ENCODE peak calls at places on chromosomes 2 and 18, in eight cellular contexts. U, W, Y, L, X, R, J and C are unnamed samples.
A peak's percentile ranks its signal among the peaks of the same experiment; 100 is the strongest.

GRCh38 chr2:172248381-172249173 is 145.9 kb upstream of the DLX2 start:
- DNase-seq in U (peak; percentile 96), W (peak; percentile 63), Y (no peak), L (peak; percentile 38), X (no peak), R (no peak), J (no peak), C (no peak)

GRCh38 chr2:23545811-23546210 is 160.8 kb downstream of the KLHL29 start:
- DNase-seq in U (no peak), W (no peak), Y (peak; percentile 88), L (no peak), X (no peak), R (no peak), J (no peak), C (no peak)

GRCh38 chr18:8106603-8107002 is 502.6 kb upstream of the RAB12 start:
- DNase-seq in U (no peak), W (no peak), Y (no peak), L (no peak), X (no peak), R (no peak), J (no peak), C (no peak)

GRCh38 chr18:10271481-10271880 is 183.0 kb upstream of the APCDD1 start:
- DNase-seq in U (no peak), W (peak; percentile 25), Y (no peak), L (no peak), X (no peak), R (no peak), J (no peak), C (no peak)

GRCh38 chr2:102839668-102840388 is 78.0 kb downstream of the TMEM182 start:
- DNase-seq in U (peak; percentile 78), W (peak; percentile 17), Y (peak; percentile 40), L (peak; percentile 89), X (peak; percentile 35), R (no peak), J (no peak), C (peak; percentile 57)

GRCh38 chr2:144703852-144704324 is 184.0 kb upstream of the ZEB2 start:
- DNase-seq in U (peak; percentile 78), W (peak; percentile 61), Y (no peak), L (no peak), X (no peak), R (no peak), J (peak; percentile 35), C (no peak)

GRCh38 chr2:24740142-24740541 is 53.0 kb downstream of the PTRHD1 start:
- DNase-seq in U (no peak), W (no peak), Y (no peak), L (no peak), X (no peak), R (no peak), J (no peak), C (no peak)

GRCh38 chr2:126761981-126762878 is 106.3 kb downstream of the GYPC start:
- DNase-seq in U (no peak), W (no peak), Y (no peak), L (no peak), X (no peak), R (no peak), J (no peak), C (no peak)

GRCh38 chr2:15546297-15547098 is 14.6 kb downstream of the NBAS start:
- DNase-seq in U (no peak), W (no peak), Y (no peak), L (no peak), X (no peak), R (no peak), J (no peak), C (no peak)

GRCh38 chr2:66897181-66897580 is 462.3 kb downstream of the MEIS1 start:
- DNase-seq in U (peak; percentile 9), W (peak; percentile 65), Y (no peak), L (no peak), X (no peak), R (no peak), J (no peak), C (no peak)

GRCh38 chr2:151315381-151315903 is 26.0 kb upstream of the NMI start:
- DNase-seq in U (no peak), W (peak; percentile 22), Y (no peak), L (no peak), X (peak; percentile 31), R (peak; percentile 31), J (no peak), C (no peak)

GRCh38 chr2:25698752-25699151 is 25.4 kb upstream of the DTNB start:
- DNase-seq in U (peak; percentile 81), W (peak; percentile 36), Y (no peak), L (no peak), X (no peak), R (no peak), J (no peak), C (no peak)

GRCh38 chr2:196801986-196802385 is 2.5 kb upstream of the GTF3C3 start:
- DNase-seq in U (peak; percentile 28), W (no peak), Y (no peak), L (no peak), X (no peak), R (no peak), J (no peak), C (no peak)

GRCh38 chr2:237873382-237873781 is 14.0 kb downstream of the RAMP1 start:
- DNase-seq in U (no peak), W (no peak), Y (no peak), L (no peak), X (no peak), R (no peak), J (no peak), C (no peak)

GRCh38 chr2:567865-568638 is 109.2 kb downstream of the TMEM18 start:
- DNase-seq in U (peak; percentile 79), W (no peak), Y (no peak), L (no peak), X (no peak), R (no peak), J (peak; percentile 74), C (no peak)

GRCh38 chr2:99238599-99238998 is 16.9 kb downstream of the LYG2 start:
- DNase-seq in U (no peak), W (no peak), Y (no peak), L (no peak), X (no peak), R (no peak), J (no peak), C (no peak)

GRCh38 chr2:47034973-47035609 is 119.5 kb upstream of the MCFD2 start:
- DNase-seq in U (no peak), W (no peak), Y (no peak), L (peak; percentile 57), X (no peak), R (no peak), J (no peak), C (no peak)

GRCh38 chr18:55778731-55779460 is 190.9 kb upstream of the TCF4 start:
- DNase-seq in U (no peak), W (no peak), Y (peak; percentile 45), L (peak; percentile 44), X (no peak), R (no peak), J (no peak), C (no peak)

DNA sequence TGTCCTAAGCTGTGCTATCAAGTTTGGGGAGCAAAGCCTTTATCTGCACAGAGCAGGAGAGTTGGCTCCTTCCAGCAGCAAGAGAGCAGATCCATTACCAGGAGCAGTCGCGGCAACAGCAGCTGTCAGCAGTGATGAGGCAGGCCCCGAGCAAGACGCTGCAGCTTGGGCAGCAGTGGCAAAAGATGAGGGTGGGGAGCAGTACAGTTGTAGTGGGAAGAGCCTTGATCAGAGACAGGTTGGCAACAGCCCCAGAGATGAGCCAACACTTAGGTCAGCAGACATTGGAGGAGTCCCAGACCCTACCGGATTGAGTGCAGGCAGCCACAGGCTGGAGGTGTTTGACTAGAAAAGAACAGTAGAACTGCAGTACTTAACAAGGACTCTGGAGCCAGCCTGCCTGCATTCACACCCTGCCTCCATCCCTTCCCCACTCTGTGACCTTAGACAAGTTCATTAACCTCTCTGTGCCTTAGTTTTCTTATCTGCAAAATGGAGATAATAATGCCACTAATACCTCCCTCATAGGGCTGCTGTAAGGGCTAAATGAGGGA is 117.1 kb upstream of the SERTAD2 start:
- DNase-seq in U (peak; percentile 95), W (peak; percentile 97), Y (no peak), L (no peak), X (no peak), R (no peak), J (peak; percentile 63), C (no peak)
- TF ChIP-seq CTCF in U (no peak), W (peak; percentile 18), Y (no peak), L (no peak), X (no peak), R (no peak), J (peak; percentile 9), C (no peak)

GRCh38 chr2:159071190-159071915 is 102.9 kb downstream of the TANC1 start:
- DNase-seq in U (no peak), W (peak; percentile 59), Y (no peak), L (no peak), X (no peak), R (no peak), J (peak; percentile 83), C (no peak)
- TF ChIP-seq CTCF in U (no peak), W (no peak), Y (peak; percentile 36), L (peak; percentile 25), X (no peak), R (no peak), J (peak; percentile 8), C (no peak)

GRCh38 chr2:160085662-160086061 is 23.2 kb upstream of the PLA2R1 start:
- DNase-seq in U (no peak), W (no peak), Y (no peak), L (peak; percentile 7), X (no peak), R (no peak), J (no peak), C (no peak)
- TF ChIP-seq CTCF in U (peak; percentile 49), W (peak; percentile 11), Y (peak; percentile 43), L (peak; percentile 54), X (peak; percentile 44), R (no peak), J (peak; percentile 19), C (no peak)

GRCh38 chr2:61416871-61417645 is 53.8 kb downstream of the USP34 start:
- DNase-seq in U (no peak), W (no peak), Y (no peak), L (no peak), X (no peak), R (no peak), J (no peak), C (no peak)

GRCh38 chr2:61419129-61419528 is 51.8 kb downstream of the USP34 start:
- DNase-seq in U (no peak), W (no peak), Y (no peak), L (no peak), X (no peak), R (no peak), J (no peak), C (no peak)

GRCh38 chr2:61420986-61421546 is 49.8 kb downstream of the USP34 start:
- DNase-seq in U (no peak), W (no peak), Y (no peak), L (no peak), X (no peak), R (no peak), J (no peak), C (no peak)

GRCh38 chr2:61421611-61422010 is 49.3 kb downstream of the USP34 start:
- DNase-seq in U (no peak), W (peak; percentile 12), Y (no peak), L (no peak), X (no peak), R (no peak), J (no peak), C (no peak)

DNA sequence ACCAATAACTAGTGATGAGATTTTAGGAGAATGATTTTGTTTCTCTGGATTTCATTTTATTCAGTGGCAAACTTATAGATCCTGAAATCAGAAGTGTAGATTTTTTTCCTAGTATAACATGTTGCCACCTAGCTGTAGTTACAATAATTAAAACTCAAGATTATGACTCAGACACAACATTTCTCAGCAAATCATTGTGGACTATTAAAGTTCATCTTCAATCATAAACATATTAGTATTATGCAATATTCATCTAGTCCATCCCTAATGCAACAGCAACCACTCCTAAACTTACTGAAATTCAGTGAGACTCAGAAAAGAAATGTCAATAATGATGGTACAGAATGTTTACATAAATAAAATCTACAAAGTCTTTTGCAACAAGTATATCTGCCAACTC is 51.3 kb downstream of the USP34 start:
- DNase-seq in U (no peak), W (no peak), Y (no peak), L (no peak), X (no peak), R (no peak), J (no peak), C (no peak)
- TF ChIP-seq CTCF in U (peak; percentile 14), W (no peak), Y (no peak), L (no peak), X (no peak), R (no peak), J (no peak), C (no peak)